ENCODE peak calls at places on chromosomes 13 and 19, in five cellular contexts. S is AG04450, N is psoas muscle, X is heart left ventricle, R is tibial nerve. I is an unnamed sample.

GRCh38 chr13:46577656-46578589 is 25.0 kb downstream of the LRCH1 start:
- DNase-seq in X (no peak), S (no peak), R (no peak), N (no peak), I (no peak)

GRCh38 chr19:5990289-5990797 is 12.4 kb upstream of the RANBP3 start:
- DNase-seq in S (no peak), X (no peak), N (no peak), R (no peak), I (no peak)

GRCh38 chr19:55276720-55277430 is 3.0 kb downstream of the HSPBP1 start:
- DNase-seq in X (no peak), N (no peak), S (no peak), R (no peak), I (no peak)

GRCh38 chr13:74770361-74770760 is 636.2 kb upstream of the KLF12 start:
- DNase-seq in N (no peak), X (no peak), R (no peak), S (peak), I (no peak)

GRCh38 chr19:46902402-46902766 is 41.6 kb downstream of the ARHGAP35 start:
- DNase-seq in S (no peak), N (no peak), R (no peak), X (no peak), I (no peak)

GRCh38 chr19:50204811-50205675 is 1.6 kb downstream of the MYH14 start:
- DNase-seq in R (no peak), X (peak), S (no peak), N (peak), I (peak)

GRCh38 chr19:17575871-17576757 is 20.7 kb downstream of the COLGALT1 start:
- DNase-seq in X (no peak), R (no peak), S (no peak), N (no peak), I (no peak)

GRCh38 chr13:31427151-31427867 is 227.5 kb downstream of the B3GLCT start:
- DNase-seq in N (no peak), R (no peak), S (no peak), X (no peak), I (no peak)

GRCh38 chr13:60441761-60442160 is 44.7 kb downstream of the TDRD3 start:
- DNase-seq in S (no peak), X (no peak), R (no peak), N (no peak), I (no peak)

GRCh38 chr19:14525729-14526128 is 3.7 kb upstream of the TECR start:
- DNase-seq in X (no peak), N (no peak), R (no peak), S (no peak), I (no peak)

GRCh38 chr19:54464044-54464623 is 556 bp upstream of the LENG9 start:
- DNase-seq in X (peak), S (no peak), R (peak), N (peak), I (peak)

GRCh38 chr19:4567584-4568071 is 8.1 kb upstream of the SEMA6B start:
- DNase-seq in N (peak), S (no peak), X (peak), R (peak), I (no peak)

GRCh38 chr13:22175815-22176214 is 504.9 kb downstream of the FGF9 start:
- DNase-seq in N (no peak), S (no peak), R (no peak), X (no peak), I (no peak)

GRCh38 chr13:51946163-51946669 is 65.0 kb downstream of the ATP7B start:
- DNase-seq in N (no peak), S (no peak), X (no peak), R (no peak), I (no peak)

GRCh38 chr19:37855098-37855497 is 51.3 kb downstream of the WDR87 start:
- DNase-seq in R (no peak), N (peak), X (peak), S (no peak), I (no peak)

GRCh38 chr13:27339299-27339698 is 68.7 kb downstream of the RASL11A start:
- DNase-seq in X (no peak), S (no peak), R (peak), N (no peak), I (no peak)

GRCh38 chr19:14632286-14632685 is 42.4 kb downstream of the ADGRE3 start:
- DNase-seq in S (no peak), X (no peak), R (no peak), N (no peak), I (no peak)

GRCh38 chr19:54145541-54146158 is 8.1 kb downstream of the CNOT3 start:
- DNase-seq in N (no peak), X (no peak), S (no peak), R (no peak), I (no peak)

GRCh38 chr19:18120127-18120526 is 22.5 kb downstream of the MAST3 start:
- DNase-seq in S (no peak), N (no peak), R (no peak), X (no peak), I (no peak)

GRCh38 chr13:98664924-98665637 is 87.4 kb downstream of the SLC15A1 start:
- DNase-seq in R (no peak), S (no peak), X (no peak), N (no peak), I (no peak)

GRCh38 chr13:98664047-98664446 is 87.1 kb upstream of the STK24 start:
- DNase-seq in S (no peak), R (no peak), N (no peak), X (no peak), I (peak)

GRCh38 chr13:98664510-98664909 is 87.6 kb upstream of the STK24 start:
- DNase-seq in N (no peak), R (no peak), S (no peak), X (no peak), I (no peak)

GRCh38 chr13:98665638-98665995 is 86.9 kb downstream of the SLC15A1 start:
- DNase-seq in R (no peak), X (no peak), N (no peak), S (no peak), I (no peak)
- H3K4me3 ChIP-seq in R (no peak), X (no peak), N (no peak), S (no peak), I (no peak)

GRCh38 chr19:49110567-49110966 is 3.6 kb upstream of the LIN7B start:
- DNase-seq in X (no peak), N (no peak), R (no peak), S (no peak), I (no peak)
- H3K27ac ChIP-seq in X (peak), N (peak), R (no peak), S (no peak), I (no peak)

GRCh38 chr13:91401916-91402315 is 3.5 kb downstream of the GPC5 start:
- DNase-seq in N (no peak), S (no peak), R (no peak), X (no peak), I (no peak)

GRCh38 chr13:91409661-91410060 is 11.2 kb downstream of the GPC5 start:
- DNase-seq in N (no peak), S (no peak), X (no peak), R (no peak), I (no peak)

GRCh38 chr13:91405240-91405639 is 6.8 kb downstream of the GPC5 start:
- DNase-seq in N (no peak), S (no peak), X (no peak), R (no peak), I (no peak)

GRCh38 chr13:91406619-91407018 is 8.2 kb downstream of the GPC5 start:
- DNase-seq in S (no peak), R (no peak), N (no peak), X (no peak), I (no peak)
- TF ChIP-seq CTCF in S (peak), R (no peak), N (peak), X (peak), I (peak)

DNA sequence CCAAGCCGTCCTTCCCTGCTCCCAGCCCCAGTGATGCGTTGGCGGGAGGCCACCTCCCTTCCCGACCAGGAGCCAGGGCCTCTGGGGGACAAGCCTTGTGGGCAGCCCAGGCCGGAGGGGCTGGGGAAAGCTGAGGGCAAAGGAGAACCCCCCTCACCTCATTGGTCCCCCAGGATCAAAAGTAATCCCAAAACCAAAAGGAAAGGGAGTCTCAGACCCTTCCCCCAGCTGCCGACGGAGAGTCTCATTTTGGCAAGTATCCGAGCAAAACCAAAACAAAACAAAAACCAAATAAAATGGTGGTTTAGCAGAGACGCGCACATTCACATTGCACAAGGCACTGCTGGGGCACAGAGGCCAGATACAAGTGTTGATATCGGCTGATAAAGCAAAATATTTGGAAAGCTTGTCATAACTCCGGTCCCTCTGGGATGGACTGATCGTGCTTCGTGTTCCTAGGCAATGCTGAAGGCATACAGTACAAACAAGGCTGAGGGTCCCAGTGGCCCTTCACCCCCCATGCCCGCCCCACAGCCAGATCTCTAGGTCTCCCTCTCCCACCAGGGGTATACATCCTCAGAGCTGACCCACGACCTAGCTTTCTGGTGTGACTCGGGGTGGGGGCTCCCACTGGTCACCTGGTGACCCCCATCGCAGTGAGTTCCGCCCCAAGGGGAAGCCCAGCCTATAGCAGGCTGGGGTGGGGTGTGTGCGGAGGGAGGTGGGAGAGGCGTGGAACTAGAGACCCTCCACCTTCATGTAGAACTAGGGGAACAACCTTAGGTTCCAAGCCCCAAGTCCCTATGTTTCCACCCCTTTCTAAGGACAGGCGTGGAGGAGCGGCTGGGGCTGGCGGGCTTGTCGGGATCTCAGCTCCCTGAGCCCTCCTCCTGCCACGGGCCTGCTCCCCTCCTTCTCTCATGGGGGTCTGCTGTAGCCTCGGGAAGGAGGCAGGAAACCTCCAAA is 2.0 kb downstream of the CEBPA start:
- DNase-seq in R (no peak), N (no peak), S (no peak), X (peak), I (peak)
- H3K4me3 ChIP-seq in R (peak), N (peak), S (no peak), X (peak), I (peak)

DNA sequence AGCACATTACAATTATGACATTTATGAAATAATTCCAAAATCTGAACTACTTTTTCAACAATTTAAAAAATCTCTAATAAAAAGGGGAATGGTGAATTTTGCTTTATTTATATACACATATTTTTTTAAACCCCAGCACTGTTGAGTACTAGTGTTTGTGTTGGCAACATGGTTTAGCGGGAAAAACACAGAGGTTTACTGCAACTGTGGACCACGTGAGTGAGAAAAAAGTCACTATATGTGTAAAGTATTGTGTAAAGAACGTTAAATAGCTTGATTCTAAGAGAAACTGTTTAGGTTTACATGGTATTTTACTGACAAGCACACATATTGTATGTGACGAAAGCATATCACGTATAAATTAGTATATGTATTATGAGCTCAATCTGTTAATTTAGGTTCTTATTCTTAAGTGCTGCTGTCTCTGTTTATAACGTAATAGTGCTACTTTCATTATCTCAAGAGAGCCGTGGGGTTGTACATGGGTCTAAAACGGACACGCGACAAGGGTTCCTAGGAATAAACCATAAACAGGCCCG is 627 bp downstream of the SKA3 start:
- DNase-seq in R (no peak), S (no peak), N (no peak), X (no peak), I (no peak)
- H3K27ac ChIP-seq in R (peak), S (no peak), N (peak), X (peak), I (peak)

I was measured in right lobe of liver.